ENCODE peak calls at places on chromosome 14, in six cellular contexts. One of them, this sample, is unnamed.

GRCh38 chr14:31858868-31859267 is 218.2 kb upstream of the ARHGAP5 start:
- DNase-seq in neural progenitor cell: no peak
- DNase-seq in fibroblast of mammary gland: peak
- DNase-seq in upper lobe of right lung: no peak
- DNase-seq in lung: no peak
- DNase-seq in tibial artery: no peak
- DNase-seq in this sample: no peak

GRCh38 chr14:30621354-30621953 is 665 bp upstream of the SCFD1 start:
- DNase-seq in neural progenitor cell: peak
- DNase-seq in fibroblast of mammary gland: peak
- DNase-seq in upper lobe of right lung: no peak
- DNase-seq in lung: no peak
- DNase-seq in tibial artery: no peak
- DNase-seq in this sample: no peak

GRCh38 chr14:20490563-20490962 is 14.8 kb upstream of the RNASE10 start:
- DNase-seq in neural progenitor cell: no peak
- DNase-seq in fibroblast of mammary gland: no peak
- DNase-seq in upper lobe of right lung: no peak
- DNase-seq in lung: no peak
- DNase-seq in tibial artery: no peak
- DNase-seq in this sample: no peak

GRCh38 chr14:61088081-61088480 is 107.0 kb downstream of the SLC38A6 start:
- DNase-seq in neural progenitor cell: no peak
- DNase-seq in fibroblast of mammary gland: no peak
- DNase-seq in upper lobe of right lung: no peak
- DNase-seq in lung: no peak
- DNase-seq in tibial artery: no peak
- DNase-seq in this sample: no peak

GRCh38 chr14:69319911-69320310 is 60.0 kb downstream of the GALNT16 start:
- DNase-seq in neural progenitor cell: no peak
- DNase-seq in fibroblast of mammary gland: no peak
- DNase-seq in upper lobe of right lung: peak
- DNase-seq in lung: no peak
- DNase-seq in tibial artery: no peak
- DNase-seq in this sample: no peak

GRCh38 chr14:59537476-59537875 is 39.1 kb downstream of the CCDC175 start:
- DNase-seq in neural progenitor cell: no peak
- DNase-seq in fibroblast of mammary gland: no peak
- DNase-seq in upper lobe of right lung: no peak
- DNase-seq in lung: no peak
- DNase-seq in tibial artery: no peak
- DNase-seq in this sample: no peak

GRCh38 chr14:51079085-51079484 is 15.8 kb downstream of the TRIM9 start:
- DNase-seq in neural progenitor cell: no peak
- DNase-seq in fibroblast of mammary gland: peak
- DNase-seq in upper lobe of right lung: no peak
- DNase-seq in lung: no peak
- DNase-seq in tibial artery: no peak
- DNase-seq in this sample: no peak

GRCh38 chr14:68894123-68894522 is 85.0 kb downstream of the ACTN1 start:
- DNase-seq in neural progenitor cell: no peak
- DNase-seq in fibroblast of mammary gland: peak
- DNase-seq in upper lobe of right lung: no peak
- DNase-seq in lung: no peak
- DNase-seq in tibial artery: peak
- DNase-seq in this sample: no peak

GRCh38 chr14:63766616-63767015 is 38.8 kb upstream of the SGPP1 start:
- DNase-seq in neural progenitor cell: peak
- DNase-seq in fibroblast of mammary gland: no peak
- DNase-seq in upper lobe of right lung: no peak
- DNase-seq in lung: no peak
- DNase-seq in tibial artery: no peak
- DNase-seq in this sample: no peak

GRCh38 chr14:36519431-36520321 is at the start of gene NKX2-1:
- DNase-seq in neural progenitor cell: peak
- DNase-seq in fibroblast of mammary gland: no peak
- DNase-seq in upper lobe of right lung: peak
- DNase-seq in lung: peak
- DNase-seq in tibial artery: no peak
- DNase-seq in this sample: no peak
- H3K4me3 ChIP-seq in neural progenitor cell: peak
- H3K4me3 ChIP-seq in fibroblast of mammary gland: no peak
- H3K4me3 ChIP-seq in upper lobe of right lung: peak
- H3K4me3 ChIP-seq in lung: peak
- H3K4me3 ChIP-seq in tibial artery: peak
- H3K4me3 ChIP-seq in this sample: no peak

GRCh38 chr14:85934123-85934885 is 404.4 kb downstream of the FLRT2 start:
- DNase-seq in neural progenitor cell: no peak
- DNase-seq in fibroblast of mammary gland: peak
- DNase-seq in upper lobe of right lung: no peak
- DNase-seq in lung: no peak
- DNase-seq in tibial artery: no peak
- DNase-seq in this sample: peak
- H3K4me3 ChIP-seq in neural progenitor cell: no peak
- H3K4me3 ChIP-seq in fibroblast of mammary gland: peak
- H3K4me3 ChIP-seq in upper lobe of right lung: peak
- H3K4me3 ChIP-seq in lung: no peak
- H3K4me3 ChIP-seq in tibial artery: peak
- H3K4me3 ChIP-seq in this sample: peak

GRCh38 chr14:105478624-105479305 is 4.1 kb downstream of the CRIP2 start:
- DNase-seq in neural progenitor cell: peak
- DNase-seq in fibroblast of mammary gland: no peak
- DNase-seq in upper lobe of right lung: no peak
- DNase-seq in lung: no peak
- DNase-seq in tibial artery: no peak
- DNase-seq in this sample: no peak

GRCh38 chr14:105476937-105477658 is 2.5 kb downstream of the CRIP2 start:
- DNase-seq in neural progenitor cell: no peak
- DNase-seq in fibroblast of mammary gland: no peak
- DNase-seq in upper lobe of right lung: no peak
- DNase-seq in lung: no peak
- DNase-seq in tibial artery: no peak
- DNase-seq in this sample: no peak

GRCh38 chr14:105475916-105476845 is 1.6 kb downstream of the CRIP2 start:
- DNase-seq in neural progenitor cell: peak
- DNase-seq in fibroblast of mammary gland: peak
- DNase-seq in upper lobe of right lung: no peak
- DNase-seq in lung: no peak
- DNase-seq in tibial artery: peak
- DNase-seq in this sample: no peak

GRCh38 chr14:105479438-105480164 is 5.0 kb downstream of the CRIP2 start:
- DNase-seq in neural progenitor cell: no peak
- DNase-seq in fibroblast of mammary gland: no peak
- DNase-seq in upper lobe of right lung: no peak
- DNase-seq in lung: no peak
- DNase-seq in tibial artery: no peak
- DNase-seq in this sample: no peak

DNA sequence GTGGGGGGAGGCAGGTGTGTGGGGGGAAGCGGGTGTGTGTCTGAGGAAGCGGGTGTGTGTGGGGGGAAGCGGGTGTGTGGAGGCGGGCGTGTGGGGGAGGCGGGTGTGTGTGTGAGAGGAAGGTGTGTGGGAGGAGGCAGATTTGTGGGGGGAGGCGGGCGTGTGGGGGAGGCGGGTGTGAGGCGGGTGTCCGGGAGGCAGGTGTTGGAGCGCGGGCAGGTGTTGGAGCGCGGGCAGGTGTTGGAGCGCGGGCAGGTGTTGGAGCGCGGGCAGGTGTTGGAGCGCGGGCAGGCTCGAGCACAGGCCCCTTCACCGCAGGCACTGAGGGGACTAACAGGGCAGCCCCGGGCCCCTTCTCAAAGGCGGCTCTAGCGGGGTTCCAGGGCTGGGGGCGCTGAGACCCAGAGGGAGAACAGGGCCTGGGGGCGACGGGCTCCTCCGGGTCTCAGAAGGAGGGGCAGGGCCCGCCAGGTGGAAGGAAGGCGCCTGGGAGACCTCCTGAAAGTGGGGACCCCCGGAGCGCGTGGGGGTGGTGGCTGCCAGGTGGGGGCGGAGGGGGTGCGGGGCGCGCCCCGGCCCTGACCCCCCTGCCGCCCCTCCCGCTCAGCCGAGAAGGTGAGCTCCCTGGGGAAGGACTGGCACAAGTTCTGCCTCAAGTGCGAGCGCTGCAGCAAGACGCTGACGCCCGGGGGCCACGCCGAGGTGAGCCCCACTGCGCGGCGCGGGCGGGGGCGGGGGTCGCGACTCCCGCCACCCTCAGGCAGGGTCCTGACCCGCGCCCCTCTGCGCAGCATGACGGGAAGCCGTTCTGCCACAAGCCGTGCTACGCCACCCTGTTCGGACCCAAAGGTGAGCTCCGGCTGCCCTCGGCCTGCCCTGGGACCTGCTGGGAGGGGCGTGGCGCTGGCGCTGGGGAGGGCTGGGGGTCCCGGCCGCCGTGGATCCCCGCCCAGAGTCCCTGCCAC is 3.3 kb downstream of the CRIP2 start:
- DNase-seq in neural progenitor cell: peak
- DNase-seq in fibroblast of mammary gland: no peak
- DNase-seq in upper lobe of right lung: no peak
- DNase-seq in lung: no peak
- DNase-seq in tibial artery: no peak
- DNase-seq in this sample: no peak
- H3K4me3 ChIP-seq in neural progenitor cell: peak
- H3K4me3 ChIP-seq in fibroblast of mammary gland: no peak
- H3K4me3 ChIP-seq in upper lobe of right lung: peak
- H3K4me3 ChIP-seq in lung: peak
- H3K4me3 ChIP-seq in tibial artery: peak
- H3K4me3 ChIP-seq in this sample: no peak

GRCh38 chr14:97219356-97220017 is 422.3 kb downstream of the VRK1 start:
- DNase-seq in neural progenitor cell: no peak
- DNase-seq in fibroblast of mammary gland: no peak
- DNase-seq in upper lobe of right lung: no peak
- DNase-seq in lung: no peak
- DNase-seq in tibial artery: no peak
- DNase-seq in this sample: no peak
- H3K4me3 ChIP-seq in neural progenitor cell: peak
- H3K4me3 ChIP-seq in fibroblast of mammary gland: no peak
- H3K4me3 ChIP-seq in upper lobe of right lung: peak
- H3K4me3 ChIP-seq in lung: no peak
- H3K4me3 ChIP-seq in tibial artery: peak
- H3K4me3 ChIP-seq in this sample: peak

GRCh38 chr14:90454041-90455000 is 57.5 kb downstream of the CALM1 start:
- DNase-seq in neural progenitor cell: peak
- DNase-seq in fibroblast of mammary gland: peak
- DNase-seq in upper lobe of right lung: peak
- DNase-seq in lung: peak
- DNase-seq in tibial artery: peak
- DNase-seq in this sample: peak

GRCh38 chr14:90453401-90453951 is 56.6 kb downstream of the CALM1 start:
- DNase-seq in neural progenitor cell: no peak
- DNase-seq in fibroblast of mammary gland: no peak
- DNase-seq in upper lobe of right lung: peak
- DNase-seq in lung: no peak
- DNase-seq in tibial artery: no peak
- DNase-seq in this sample: no peak

GRCh38 chr14:90456551-90456950 is 59.7 kb downstream of the CALM1 start:
- DNase-seq in neural progenitor cell: no peak
- DNase-seq in fibroblast of mammary gland: no peak
- DNase-seq in upper lobe of right lung: no peak
- DNase-seq in lung: no peak
- DNase-seq in tibial artery: no peak
- DNase-seq in this sample: no peak

GRCh38 chr14:90457191-90457590 is 60.4 kb downstream of the CALM1 start:
- DNase-seq in neural progenitor cell: no peak
- DNase-seq in fibroblast of mammary gland: no peak
- DNase-seq in upper lobe of right lung: no peak
- DNase-seq in lung: no peak
- DNase-seq in tibial artery: no peak
- DNase-seq in this sample: no peak

DNA sequence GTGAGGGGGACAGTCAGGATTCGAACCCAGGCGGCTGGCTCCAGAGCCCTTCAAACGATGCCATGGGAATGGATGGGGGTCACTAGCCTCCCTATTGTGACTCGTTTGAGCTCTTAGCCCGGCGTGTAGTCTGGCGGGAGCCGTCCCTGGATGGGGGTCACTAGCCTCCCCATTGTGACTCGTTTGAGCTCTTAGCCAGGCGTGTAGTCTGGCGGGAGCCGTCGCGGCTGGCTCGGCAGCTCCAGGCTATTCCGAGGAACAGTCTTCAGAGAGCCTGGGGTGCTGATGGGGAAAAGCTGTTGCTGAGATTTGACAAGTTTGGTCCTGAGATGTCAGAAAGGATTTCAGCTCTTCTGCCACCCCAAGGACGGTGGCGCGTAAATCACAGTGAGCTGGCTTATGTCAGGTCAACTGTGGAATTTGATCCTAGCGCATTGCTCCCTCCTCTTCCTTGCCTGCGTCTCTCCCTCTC is 58.3 kb downstream of the CALM1 start:
- DNase-seq in neural progenitor cell: peak
- DNase-seq in fibroblast of mammary gland: no peak
- DNase-seq in upper lobe of right lung: peak
- DNase-seq in lung: no peak
- DNase-seq in tibial artery: no peak
- DNase-seq in this sample: no peak
- H3K4me3 ChIP-seq in neural progenitor cell: no peak
- H3K4me3 ChIP-seq in fibroblast of mammary gland: no peak
- H3K4me3 ChIP-seq in upper lobe of right lung: no peak
- H3K4me3 ChIP-seq in lung: no peak
- H3K4me3 ChIP-seq in tibial artery: no peak
- H3K4me3 ChIP-seq in this sample: no peak

DNA sequence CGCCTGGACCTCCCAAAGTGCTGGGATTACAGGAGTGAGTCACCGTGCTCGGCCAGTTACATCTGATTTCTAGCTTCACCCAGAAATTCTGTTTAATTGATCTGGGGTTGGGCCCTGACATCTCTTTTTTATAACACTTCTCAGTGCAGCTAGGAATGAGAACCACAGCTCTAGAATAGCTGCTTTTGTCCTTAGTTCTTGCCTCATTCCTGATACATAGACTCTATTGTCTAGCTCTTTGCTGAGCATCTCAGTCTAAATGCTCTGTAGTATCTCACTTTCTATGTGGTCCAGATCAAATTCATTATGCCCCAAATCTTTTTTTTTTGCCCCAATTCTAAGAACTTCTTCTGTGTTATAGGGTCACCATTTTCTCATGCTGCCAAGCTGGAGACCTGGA is 29.9 kb upstream of the FUT8 start:
- DNase-seq in neural progenitor cell: no peak
- DNase-seq in fibroblast of mammary gland: no peak
- DNase-seq in upper lobe of right lung: no peak
- DNase-seq in lung: no peak
- DNase-seq in tibial artery: no peak
- DNase-seq in this sample: no peak
- H3K4me3 ChIP-seq in neural progenitor cell: no peak
- H3K4me3 ChIP-seq in fibroblast of mammary gland: no peak
- H3K4me3 ChIP-seq in upper lobe of right lung: no peak
- H3K4me3 ChIP-seq in lung: no peak
- H3K4me3 ChIP-seq in tibial artery: no peak
- H3K4me3 ChIP-seq in this sample: no peak

GRCh38 chr14:89750206-89750867 is 204.2 kb downstream of the EFCAB11 start:
- DNase-seq in neural progenitor cell: no peak
- DNase-seq in fibroblast of mammary gland: peak
- DNase-seq in upper lobe of right lung: no peak
- DNase-seq in lung: no peak
- DNase-seq in tibial artery: no peak
- DNase-seq in this sample: no peak
- H3K4me3 ChIP-seq in neural progenitor cell: no peak
- H3K4me3 ChIP-seq in fibroblast of mammary gland: no peak
- H3K4me3 ChIP-seq in upper lobe of right lung: no peak
- H3K4me3 ChIP-seq in lung: no peak
- H3K4me3 ChIP-seq in tibial artery: no peak
- H3K4me3 ChIP-seq in this sample: no peak

This sample was measured in Jurkat, Clone E6-1.